ENCODE peak calls at places on chromosomes 12 and 14, in five cellular contexts. One of them, this sample, is unnamed. For H3K4me1, the result is how much of the 10 kb centered on the place peaks cover.

GRCh38 chr14:91032250-91032649 is 28.2 kb downstream of the RPS6KA5 start:
- DNase-seq in GM12878: no peak
- DNase-seq in H1: no peak
- DNase-seq in neural progenitor cell: no peak
- DNase-seq in PC-3: no peak
- DNase-seq in this sample: no peak

GRCh38 chr12:93098077-93098476 is 169.0 kb upstream of the EEA1 start:
- DNase-seq in H1: peak
- DNase-seq in PC-3: peak
- DNase-seq in GM12878: peak
- DNase-seq in neural progenitor cell: peak
- DNase-seq in this sample: peak

GRCh38 chr12:110355080-110355479 is 48.4 kb downstream of the ANAPC7 start:
- DNase-seq in neural progenitor cell: peak
- DNase-seq in PC-3: peak
- DNase-seq in H1: no peak
- DNase-seq in GM12878: no peak
- DNase-seq in this sample: peak

GRCh38 chr14:104140213-104140462 is 1.8 kb downstream of the KIF26A start:
- DNase-seq in PC-3: no peak
- DNase-seq in GM12878: no peak
- DNase-seq in neural progenitor cell: no peak
- DNase-seq in H1: no peak
- DNase-seq in this sample: no peak

GRCh38 chr12:90910958-90911357 is 44.0 kb downstream of the CCER1 start:
- DNase-seq in PC-3: no peak
- DNase-seq in neural progenitor cell: no peak
- DNase-seq in GM12878: no peak
- DNase-seq in H1: no peak
- DNase-seq in this sample: no peak

GRCh38 chr12:43066471-43066870 is 476.9 kb upstream of the PRICKLE1 start:
- DNase-seq in PC-3: no peak
- DNase-seq in H1: no peak
- DNase-seq in neural progenitor cell: peak
- DNase-seq in GM12878: no peak
- DNase-seq in this sample: no peak

GRCh38 chr12:42756841-42757661 is 167.5 kb upstream of the PRICKLE1 start:
- DNase-seq in PC-3: peak
- DNase-seq in neural progenitor cell: peak
- DNase-seq in GM12878: no peak
- DNase-seq in H1: peak
- DNase-seq in this sample: no peak

GRCh38 chr12:63319386-63319785 is 168.4 kb upstream of the AVPR1A start:
- DNase-seq in GM12878: no peak
- DNase-seq in neural progenitor cell: no peak
- DNase-seq in PC-3: peak
- DNase-seq in H1: no peak
- DNase-seq in this sample: no peak

GRCh38 chr12:22333751-22334695 is 484 bp downstream of the ST8SIA1 start:
- DNase-seq in PC-3: no peak
- DNase-seq in neural progenitor cell: peak
- DNase-seq in GM12878: no peak
- DNase-seq in H1: peak
- DNase-seq in this sample: no peak

GRCh38 chr12:130192667-130193345 is 30.5 kb downstream of the FZD10 start:
- DNase-seq in H1: no peak
- DNase-seq in neural progenitor cell: peak
- DNase-seq in GM12878: no peak
- DNase-seq in PC-3: no peak
- DNase-seq in this sample: no peak

GRCh38 chr14:77186911-77187648 is 5.5 kb downstream of the TMEM63C start:
- DNase-seq in H1: no peak
- DNase-seq in PC-3: peak
- DNase-seq in GM12878: no peak
- DNase-seq in neural progenitor cell: peak
- DNase-seq in this sample: no peak

GRCh38 chr12:53231859-53232640 is at the start of gene RARG:
- DNase-seq in PC-3: peak
- DNase-seq in neural progenitor cell: peak
- DNase-seq in H1: peak
- DNase-seq in GM12878: no peak
- DNase-seq in this sample: peak

GRCh38 chr12:92654929-92655328 is 47.9 kb upstream of the PLEKHG7 start:
- DNase-seq in GM12878: no peak
- DNase-seq in neural progenitor cell: no peak
- DNase-seq in PC-3: no peak
- DNase-seq in H1: no peak
- DNase-seq in this sample: no peak

GRCh38 chr14:64649383-64649998 is 54.7 kb upstream of the PLEKHG3 start:
- DNase-seq in PC-3: no peak
- DNase-seq in GM12878: no peak
- DNase-seq in H1: no peak
- DNase-seq in neural progenitor cell: no peak
- DNase-seq in this sample: no peak

GRCh38 chr12:55037349-55037748 is 17.6 kb downstream of the NEUROD4 start:
- DNase-seq in GM12878: no peak
- DNase-seq in PC-3: no peak
- DNase-seq in neural progenitor cell: no peak
- DNase-seq in H1: no peak
- DNase-seq in this sample: no peak

GRCh38 chr12:33828326-33828725 is 194.0 kb upstream of the ALG10 start:
- DNase-seq in neural progenitor cell: no peak
- DNase-seq in PC-3: peak
- DNase-seq in H1: no peak
- DNase-seq in GM12878: no peak
- DNase-seq in this sample: no peak

GRCh38 chr12:98852181-98852580 is 207.1 kb downstream of the APAF1 start:
- DNase-seq in PC-3: no peak
- DNase-seq in GM12878: no peak
- DNase-seq in H1: no peak
- DNase-seq in neural progenitor cell: no peak
- DNase-seq in this sample: no peak

GRCh38 chr12:94074970-94075695 is 73.2 kb upstream of the PLXNC1 start:
- DNase-seq in neural progenitor cell: peak
- DNase-seq in PC-3: peak
- DNase-seq in GM12878: no peak
- DNase-seq in H1: no peak
- DNase-seq in this sample: peak

GRCh38 chr14:77991128-77991772 is 178.9 kb upstream of the NRXN3 start:
- DNase-seq in PC-3: no peak
- DNase-seq in GM12878: no peak
- DNase-seq in H1: no peak
- DNase-seq in neural progenitor cell: peak
- DNase-seq in this sample: peak

GRCh38 chr14:57879516-57879915 is 13.6 kb upstream of the SLC35F4 start:
- DNase-seq in H1: no peak
- DNase-seq in PC-3: no peak
- DNase-seq in GM12878: no peak
- DNase-seq in neural progenitor cell: no peak
- DNase-seq in this sample: no peak

GRCh38 chr12:89777685-89778379 is 69.2 kb upstream of the ATP2B1 start:
- DNase-seq in H1: no peak
- DNase-seq in PC-3: no peak
- DNase-seq in GM12878: no peak
- DNase-seq in neural progenitor cell: no peak
- DNase-seq in this sample: no peak

GRCh38 chr12:55718020-55718419 is 2.2 kb upstream of the RDH5 start:
- DNase-seq in GM12878: no peak
- DNase-seq in PC-3: no peak
- DNase-seq in neural progenitor cell: peak
- DNase-seq in H1: no peak
- DNase-seq in this sample: no peak

GRCh38 chr14:100076133-100076532 is 10.9 kb downstream of the EVL start:
- DNase-seq in PC-3: peak
- DNase-seq in neural progenitor cell: peak
- DNase-seq in GM12878: no peak
- DNase-seq in H1: no peak
- DNase-seq in this sample: peak

GRCh38 chr12:114478891-114479290 is 72.9 kb upstream of the TBX5 start:
- DNase-seq in GM12878: no peak
- DNase-seq in neural progenitor cell: peak
- DNase-seq in H1: no peak
- DNase-seq in PC-3: no peak
- DNase-seq in this sample: no peak

GRCh38 chr12:114480309-114481199 is 74.6 kb upstream of the TBX5 start:
- DNase-seq in GM12878: no peak
- DNase-seq in H1: peak
- DNase-seq in PC-3: no peak
- DNase-seq in neural progenitor cell: peak
- DNase-seq in this sample: no peak

GRCh38 chr12:114481200-114481535 is 75.2 kb upstream of the TBX5 start:
- DNase-seq in H1: no peak
- DNase-seq in GM12878: no peak
- DNase-seq in PC-3: no peak
- DNase-seq in neural progenitor cell: peak
- DNase-seq in this sample: no peak

GRCh38 chr12:114476159-114476558 is 70.2 kb upstream of the TBX5 start:
- DNase-seq in H1: no peak
- DNase-seq in PC-3: peak
- DNase-seq in GM12878: no peak
- DNase-seq in neural progenitor cell: peak
- DNase-seq in this sample: no peak

GRCh38 chr12:114479831-114480230 is 73.9 kb upstream of the TBX5 start:
- DNase-seq in GM12878: no peak
- DNase-seq in PC-3: no peak
- DNase-seq in H1: peak
- DNase-seq in neural progenitor cell: peak
- DNase-seq in this sample: no peak
- TF ChIP-seq EZH2 in GM12878: no peak
- TF ChIP-seq EZH2 in PC-3: no peak
- TF ChIP-seq EZH2 in H1: no peak
- TF ChIP-seq EZH2 in neural progenitor cell: peak
- TF ChIP-seq EZH2 in this sample: no peak

DNA sequence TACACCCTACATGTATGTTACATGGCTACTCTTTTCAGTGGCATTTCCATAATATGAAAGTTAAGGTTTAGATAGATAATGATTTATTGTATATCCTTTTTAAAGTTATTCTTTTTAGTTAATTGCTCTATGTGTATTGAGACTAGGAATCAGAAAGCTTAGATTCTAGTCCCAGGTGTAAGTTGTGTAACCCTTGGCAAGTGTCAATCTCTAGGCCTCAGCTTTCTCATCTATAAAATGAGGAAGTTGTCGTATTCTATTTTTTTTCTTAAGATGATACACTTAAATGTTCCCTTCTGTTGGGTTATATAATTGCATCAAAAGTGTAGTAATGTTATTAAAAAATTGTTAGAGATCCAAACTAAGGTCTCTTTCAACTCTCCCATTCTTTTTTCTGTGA is 3.9 kb downstream of the RTRAF start:
- DNase-seq in PC-3: no peak
- DNase-seq in H1: no peak
- DNase-seq in GM12878: no peak
- DNase-seq in neural progenitor cell: no peak
- DNase-seq in this sample: no peak
- H3K4me1 ChIP-seq in PC-3: under half
- H3K4me1 ChIP-seq in H1: under half
- H3K4me1 ChIP-seq in GM12878: under half
- H3K4me1 ChIP-seq in neural progenitor cell: under half
- H3K4me1 ChIP-seq in this sample: under half

GRCh38 chr12:113463746-113464743 is 7.6 kb downstream of the LHX5 start:
- DNase-seq in GM12878: no peak
- DNase-seq in neural progenitor cell: peak
- DNase-seq in H1: peak
- DNase-seq in PC-3: peak
- DNase-seq in this sample: no peak
- TF ChIP-seq EZH2 in GM12878: no peak
- TF ChIP-seq EZH2 in neural progenitor cell: no peak
- TF ChIP-seq EZH2 in H1: peak
- TF ChIP-seq EZH2 in PC-3: no peak
- TF ChIP-seq EZH2 in this sample: no peak

DNA sequence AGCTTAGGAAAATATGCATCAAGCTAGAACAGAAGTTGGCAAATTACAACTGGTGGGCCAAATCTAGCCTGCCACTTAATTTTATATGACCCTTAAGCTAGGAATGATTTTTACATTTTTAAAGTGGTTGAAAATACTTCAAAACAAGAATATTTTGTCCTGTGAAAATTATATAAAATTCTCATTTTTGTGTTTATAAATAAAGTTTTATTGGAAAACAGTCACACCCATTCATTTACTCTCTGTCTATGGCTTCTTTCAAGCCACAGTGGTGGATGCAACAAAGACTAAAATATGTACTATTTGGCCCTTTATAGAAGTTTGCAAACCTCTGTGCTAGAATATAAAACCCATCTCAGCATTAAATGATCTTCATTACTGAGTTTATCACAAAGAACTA is 2.1 kb upstream of the ABCD2 start:
- DNase-seq in PC-3: no peak
- DNase-seq in H1: no peak
- DNase-seq in neural progenitor cell: no peak
- DNase-seq in GM12878: no peak
- DNase-seq in this sample: no peak
- H3K4me1 ChIP-seq in PC-3: under half
- H3K4me1 ChIP-seq in H1: under half
- H3K4me1 ChIP-seq in neural progenitor cell: under half
- H3K4me1 ChIP-seq in GM12878: under half
- H3K4me1 ChIP-seq in this sample: under half

GRCh38 chr12:64824130-64824499 is 332 bp upstream of the TBC1D30 start:
- DNase-seq in PC-3: no peak
- DNase-seq in neural progenitor cell: no peak
- DNase-seq in H1: no peak
- DNase-seq in GM12878: no peak
- DNase-seq in this sample: no peak

GRCh38 chr12:64826234-64826633 is 1.8 kb downstream of the TBC1D30 start:
- DNase-seq in GM12878: peak
- DNase-seq in PC-3: no peak
- DNase-seq in neural progenitor cell: peak
- DNase-seq in H1: peak
- DNase-seq in this sample: no peak

GRCh38 chr12:64821116-64821630 is 3.3 kb upstream of the TBC1D30 start:
- DNase-seq in PC-3: no peak
- DNase-seq in neural progenitor cell: no peak
- DNase-seq in GM12878: no peak
- DNase-seq in H1: no peak
- DNase-seq in this sample: no peak

GRCh38 chr12:64825143-64826011 is 930 bp downstream of the TBC1D30 start:
- DNase-seq in neural progenitor cell: peak
- DNase-seq in PC-3: no peak
- DNase-seq in GM12878: no peak
- DNase-seq in H1: peak
- DNase-seq in this sample: no peak

DNA sequence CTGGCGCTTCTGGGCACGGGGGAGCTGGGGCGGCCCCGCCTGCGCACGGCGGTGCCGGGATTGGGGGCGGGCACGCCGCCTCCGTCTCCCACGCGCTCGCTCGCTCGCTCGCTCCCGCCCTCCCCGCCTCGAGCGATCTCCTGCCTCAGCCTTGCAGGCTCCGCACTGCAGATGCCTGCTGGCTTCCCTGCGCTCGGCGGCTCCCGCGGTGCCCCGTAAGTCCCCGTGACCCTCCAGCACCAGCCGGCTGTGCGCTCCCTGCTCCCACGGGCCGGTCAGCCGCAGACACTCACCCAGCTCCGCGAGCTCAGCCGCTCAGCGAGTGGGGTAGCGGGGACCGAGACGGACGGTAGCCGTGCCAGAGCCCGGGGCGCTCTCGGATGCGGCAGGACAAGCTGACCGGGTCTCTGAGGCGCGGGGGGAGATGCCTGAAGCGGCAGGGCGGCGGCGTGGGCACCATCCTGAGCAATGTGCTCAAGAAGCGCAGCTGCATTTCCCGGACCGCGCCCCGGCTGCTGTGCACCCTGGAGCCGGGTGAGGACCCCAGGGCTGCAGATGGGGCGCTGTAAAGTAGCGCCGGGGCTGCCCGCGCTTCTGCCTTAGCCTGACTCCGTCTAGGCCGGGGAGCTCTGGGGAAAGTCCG is at the start of gene TBC1D30:
- DNase-seq in H1: peak
- DNase-seq in PC-3: peak
- DNase-seq in GM12878: no peak
- DNase-seq in neural progenitor cell: peak
- DNase-seq in this sample: no peak
- TF ChIP-seq EZH2 in H1: peak
- TF ChIP-seq EZH2 in PC-3: no peak
- TF ChIP-seq EZH2 in GM12878: no peak
- TF ChIP-seq EZH2 in neural progenitor cell: peak
- TF ChIP-seq EZH2 in this sample: no peak

This sample was measured in DND-41.